ENCODE peak calls at places on chromosomes 6 and 20, in six cellular contexts. U, D, F, H, M and I are unnamed samples.

GRCh38 chr20:45467861-45468260 is 1.7 kb upstream of the WFDC2 start:
- DNase-seq in U (no peak), D (no peak), F (no peak), H (no peak), M (no peak), I (no peak)

GRCh38 chr6:13280253-13280652 is 48.1 kb downstream of the TBC1D7 start:
- DNase-seq in U (no peak), D (no peak), F (no peak), H (no peak), M (no peak), I (no peak)

GRCh38 chr6:90039911-90040310 is 145.6 kb downstream of the GJA10 start:
- DNase-seq in U (no peak), D (no peak), F (no peak), H (no peak), M (no peak), I (no peak)

GRCh38 chr20:1509237-1509636 is 18.0 kb upstream of the SIRPB2 start:
- DNase-seq in U (no peak), D (peak; percentile 25), F (no peak), H (no peak), M (no peak), I (peak; percentile 35)

GRCh38 chr6:36594816-36595167 is 630 bp downstream of the SRSF3 start:
- DNase-seq in U (no peak), D (no peak), F (peak; percentile 24), H (no peak), M (no peak), I (no peak)

GRCh38 chr6:157611406-157611805 is 211.6 kb upstream of the SNX9 start:
- DNase-seq in U (no peak), D (no peak), F (peak; percentile 19), H (no peak), M (no peak), I (no peak)

GRCh38 chr20:48962976-48963730 is 41.6 kb downstream of the ARFGEF2 start:
- DNase-seq in U (no peak), D (no peak), F (no peak), H (no peak), M (no peak), I (no peak)

GRCh38 chr6:38552136-38552535 is 87.6 kb downstream of the BTBD9 start:
- DNase-seq in U (no peak), D (no peak), F (no peak), H (no peak), M (no peak), I (no peak)

GRCh38 chr6:83615025-83615999 is 93.6 kb downstream of the SNAP91 start:
- DNase-seq in U (no peak), D (peak; percentile 8), F (no peak), H (no peak), M (no peak), I (no peak)

GRCh38 chr6:45605971-45606370 is 228.2 kb upstream of the SUPT3H start:
- DNase-seq in U (no peak), D (no peak), F (no peak), H (no peak), M (no peak), I (no peak)

GRCh38 chr6:169850746-169851145 is 99.3 kb downstream of the ERMARD start:
- DNase-seq in U (no peak), D (no peak), F (no peak), H (no peak), M (no peak), I (no peak)

GRCh38 chr6:26097268-26097875 is 10.1 kb downstream of the HFE start:
- DNase-seq in U (no peak), D (peak; percentile 57), F (no peak), H (no peak), M (peak; percentile 34), I (peak; percentile 62)

GRCh38 chr20:43749734-43750294 is 23.0 kb upstream of the GTSF1L start:
- DNase-seq in U (peak; percentile 96), D (peak; percentile 94), F (peak; percentile 73), H (peak; percentile 70), M (no peak), I (peak; percentile 88)

GRCh38 chr6:5325173-5325572 is 63.9 kb downstream of the FARS2 start:
- DNase-seq in U (no peak), D (peak; percentile 31), F (no peak), H (peak; percentile 80), M (no peak), I (no peak)

GRCh38 chr20:38137441-38138037 is 27.5 kb downstream of the TGM2 start:
- DNase-seq in U (no peak), D (no peak), F (no peak), H (no peak), M (no peak), I (no peak)